ENCODE peak calls at places on chromosomes 1 and 21, in ten cellular contexts. R is GM12864; V is epithelial cell of esophagus; C is iris pigment epithelial cell; D is Kasumi-1; P is cardiac fibroblast; Q is stimulated activated CD8-positive, alpha-beta memory T cell treated with anti-CD3 and anti-CD28 coated beads, Interleukin-15, amount 100 ng/mL, for 1 hour; E is heart left ventricle; Z is NCI-H1436; W is skeletal muscle cell. H is an unnamed sample.

GRCh38 chr1:111422546-111423391 is 4.8 kb downstream of the OVGP1 start:
- DNase-seq in R (no peak), V (peak), C (no peak), D (no peak), P (no peak), Q (no peak), E (no peak), Z (no peak), W (no peak), H (no peak)

GRCh38 chr1:37410815-37411214 is 63.6 kb upstream of the ZC3H12A start:
- DNase-seq in R (no peak), V (peak), C (peak), D (peak), P (peak), Q (no peak), E (no peak), Z (no peak), W (peak), H (no peak)

GRCh38 chr1:89929467-89930063 is 65.3 kb upstream of the ZNF326 start:
- DNase-seq in R (no peak), V (no peak), C (peak), D (no peak), P (no peak), Q (no peak), E (no peak), Z (no peak), W (no peak), H (no peak)

GRCh38 chr1:20381045-20381641 is 90.5 kb downstream of the VWA5B1 start:
- DNase-seq in R (no peak), V (no peak), C (no peak), D (no peak), P (no peak), Q (no peak), E (no peak), Z (no peak), W (no peak), H (no peak)

GRCh38 chr1:71252900-71253299 is 172.1 kb upstream of the ZRANB2 start:
- DNase-seq in R (no peak), V (peak), C (no peak), D (no peak), P (no peak), Q (no peak), E (no peak), Z (no peak), W (no peak), H (no peak)

GRCh38 chr1:183315987-183316758 is 102.0 kb downstream of the NMNAT2 start:
- DNase-seq in R (no peak), V (no peak), C (no peak), D (no peak), P (no peak), Q (no peak), E (no peak), Z (no peak), W (no peak), H (no peak)

GRCh38 chr21:26070822-26071425 is 99.6 kb downstream of the APP start:
- DNase-seq in R (no peak), V (peak), C (peak), D (no peak), P (peak), Q (no peak), E (no peak), Z (no peak), W (no peak), H (no peak)

GRCh38 chr21:41054206-41054605 is 113.8 kb upstream of the BACE2 start:
- DNase-seq in R (no peak), V (no peak), C (no peak), D (no peak), P (no peak), Q (no peak), E (no peak), Z (no peak), W (no peak), H (peak)

GRCh38 chr1:176785046-176785445 is 322.1 kb downstream of the PAPPA2 start:
- DNase-seq in R (no peak), V (no peak), C (no peak), D (no peak), P (no peak), Q (no peak), E (no peak), Z (no peak), W (no peak), H (no peak)

GRCh38 chr1:197065549-197065948 is 1.5 kb downstream of the F13B start:
- DNase-seq in R (no peak), V (no peak), C (peak), D (no peak), P (peak), Q (no peak), E (no peak), Z (no peak), W (peak), H (no peak)

GRCh38 chr1:147567594-147568381 is 26.5 kb downstream of the BCL9 start:
- DNase-seq in R (no peak), V (no peak), C (no peak), D (no peak), P (no peak), Q (no peak), E (no peak), Z (no peak), W (no peak), H (no peak)

GRCh38 chr1:223717695-223718363 is 5.5 kb downstream of the CAPN2 start:
- DNase-seq in R (no peak), V (peak), C (no peak), D (peak), P (no peak), Q (no peak), E (no peak), Z (no peak), W (no peak), H (no peak)

GRCh38 chr21:20997308-20997632 is 939 bp upstream of the NCAM2 start:
- DNase-seq in R (no peak), V (no peak), C (no peak), D (no peak), P (peak), Q (no peak), E (no peak), Z (no peak), W (no peak), H (no peak)

GRCh38 chr1:157112186-157112867 is 12.7 kb upstream of the ETV3L start:
- DNase-seq in R (no peak), V (no peak), C (no peak), D (no peak), P (no peak), Q (no peak), E (no peak), Z (no peak), W (no peak), H (no peak)

GRCh38 chr1:46806196-46807020 is 7.6 kb downstream of the CYP4B1 start:
- DNase-seq in R (no peak), V (peak), C (peak), D (no peak), P (peak), Q (no peak), E (peak), Z (no peak), W (no peak), H (no peak)

GRCh38 chr1:152502496-152503180 is 8.0 kb upstream of the LCE5A start:
- DNase-seq in R (no peak), V (peak), C (no peak), D (no peak), P (no peak), Q (no peak), E (no peak), Z (no peak), W (no peak), H (no peak)

GRCh38 chr1:201633297-201633696 is 94.4 kb downstream of the NAV1 start:
- DNase-seq in R (no peak), V (no peak), C (no peak), D (no peak), P (no peak), Q (no peak), E (no peak), Z (no peak), W (no peak), H (no peak)

GRCh38 chr21:18467715-18468114 is 64.1 kb upstream of the TMPRSS15 start:
- DNase-seq in R (no peak), V (no peak), C (no peak), D (no peak), P (no peak), Q (no peak), E (no peak), Z (no peak), W (no peak), H (no peak)